ENCODE peak calls at places on chromosome 16, in nine cellular contexts. S is left cardiac atrium; H is T-helper 2 cell; O is activated CD4-positive, alpha-beta T cell treated with anti-CD3 and anti-CD28 coated beads, Interleukin-2, amount 10 ng/mL, durations not matched to agents 7 days and 5 days; U is uterus; X is naive thymus-derived CD8-positive, alpha-beta T cell; Q is central memory CD8-positive, alpha-beta T cell; P is HL-60; I is NCI-H2171. Y is an unnamed sample.

GRCh38 chr16:3819741-3820724 is 60.5 kb downstream of the CREBBP start:
- DNase-seq in S (no peak), H (peak; percentile 29), O (peak; percentile 40), U (peak; percentile 26), X (peak; percentile 67), Q (no peak), P (no peak), I (peak; percentile 78), Y (no peak)

GRCh38 chr16:4053663-4054479 is 62.4 kb downstream of the ADCY9 start:
- DNase-seq in S (peak; percentile 52), H (no peak), O (no peak), U (peak; percentile 45), X (no peak), Q (no peak), P (peak; percentile 90), I (peak; percentile 12), Y (no peak)

GRCh38 chr16:81711609-81712329 is 67.3 kb upstream of the PLCG2 start:
- DNase-seq in S (no peak), H (no peak), O (no peak), U (peak; percentile 65), X (no peak), Q (no peak), P (no peak), I (no peak), Y (no peak)

GRCh38 chr16:87501117-87501516 is 8.3 kb upstream of the ZCCHC14 start:
- DNase-seq in S (no peak), H (no peak), O (no peak), U (no peak), X (no peak), Q (no peak), P (no peak), I (no peak), Y (no peak)

GRCh38 chr16:35207059-35207999 is 1747.9 kb downstream of the TP53TG3F start:
- DNase-seq in S (no peak), H (no peak), O (no peak), U (no peak), X (no peak), Q (no peak), P (no peak), I (no peak), Y (no peak)

GRCh38 chr16:67017451-67017750 is 11.5 kb upstream of the CBFB start:
- DNase-seq in S (no peak), H (no peak), O (no peak), U (no peak), X (no peak), Q (no peak), P (no peak), I (no peak), Y (no peak)

GRCh38 chr16:20799599-20799998 is 6.7 kb downstream of the ERI2 start:
- DNase-seq in S (no peak), H (peak; percentile 16), O (no peak), U (no peak), X (peak; percentile 48), Q (no peak), P (no peak), I (no peak), Y (no peak)

GRCh38 chr16:62700456-62701280 is 664.4 kb upstream of the CDH8 start:
- DNase-seq in S (no peak), H (no peak), O (no peak), U (no peak), X (no peak), Q (no peak), P (no peak), I (no peak), Y (no peak)

GRCh38 chr16:69366431-69366830 is 14.8 kb upstream of the TMED6 start:
- DNase-seq in S (no peak), H (no peak), O (no peak), U (no peak), X (no peak), Q (no peak), P (no peak), I (no peak), Y (no peak)

GRCh38 chr16:75065149-75065807 is 51.3 kb downstream of the LDHD start:
- DNase-seq in S (no peak), H (peak; percentile 43), O (peak; percentile 54), U (no peak), X (peak; percentile 51), Q (peak; percentile 22), P (peak; percentile 76), I (no peak), Y (peak; percentile 61)

GRCh38 chr16:84832488-84833141 is 12.8 kb downstream of the CRISPLD2 start:
- DNase-seq in S (peak; percentile 91), H (no peak), O (no peak), U (peak; percentile 99), X (no peak), Q (no peak), P (peak; percentile 59), I (no peak), Y (no peak)

GRCh38 chr16:11361751-11362742 is 16.8 kb downstream of the RMI2 start:
- DNase-seq in S (no peak), H (peak; percentile 78), O (peak; percentile 55), U (no peak), X (peak; percentile 30), Q (no peak), P (peak; percentile 54), I (no peak), Y (peak; percentile 65)

GRCh38 chr16:57540387-57540786 is 2.1 kb upstream of the ADGRG5 start:
- DNase-seq in S (peak; percentile 7), H (no peak), O (no peak), U (peak; percentile 9), X (no peak), Q (no peak), P (no peak), I (no peak), Y (peak; percentile 18)

GRCh38 chr16:84618428-84619102 is 687 bp upstream of the COTL1 start:
- DNase-seq in S (peak; percentile 46), H (no peak), O (no peak), U (peak; percentile 67), X (no peak), Q (no peak), P (no peak), I (no peak), Y (peak; percentile 21)

GRCh38 chr16:30352488-30353401 is 2.4 kb downstream of the CD2BP2 start:
- DNase-seq in S (no peak), H (no peak), O (no peak), U (no peak), X (no peak), Q (no peak), P (no peak), I (no peak), Y (no peak)

GRCh38 chr16:86951831-86952598 is 365.2 kb downstream of the C16orf95 start:
- DNase-seq in S (peak; percentile 70), H (no peak), O (no peak), U (no peak), X (no peak), Q (no peak), P (no peak), I (no peak), Y (no peak)

GRCh38 chr16:2151188-2152091 is 3.0 kb downstream of the RAB26 start:
- DNase-seq in S (no peak), H (no peak), O (no peak), U (no peak), X (no peak), Q (no peak), P (peak; percentile 38), I (no peak), Y (no peak)

GRCh38 chr16:14963281-14964173 is 11.3 kb upstream of the PDXDC1 start:
- DNase-seq in S (no peak), H (no peak), O (no peak), U (no peak), X (no peak), Q (peak; percentile 12), P (no peak), I (no peak), Y (no peak)